ENCODE peak calls at places on chromosome 9, in six cellular contexts. One of them, this sample, is unnamed.

GRCh38 chr9:8070779-8071444 is 271.3 kb upstream of the DMAC1 start:
- DNase-seq in HTR-8/SVneo: no peak
- DNase-seq in stimulated activated CD8-positive, alpha-beta memory T cell treated with anti-CD3 and anti-CD28 coated beads, Interleukin-4, amount 100 ng/mL, for 1 hour: no peak
- DNase-seq in fibroblast of mammary gland: no peak
- DNase-seq in Caki2: no peak
- DNase-seq in heart right ventricle: no peak
- DNase-seq in this sample: no peak

GRCh38 chr9:127185931-127186781 is 63.7 kb upstream of the ANGPTL2 start:
- DNase-seq in HTR-8/SVneo: no peak
- DNase-seq in stimulated activated CD8-positive, alpha-beta memory T cell treated with anti-CD3 and anti-CD28 coated beads, Interleukin-4, amount 100 ng/mL, for 1 hour: no peak
- DNase-seq in fibroblast of mammary gland: peak
- DNase-seq in Caki2: no peak
- DNase-seq in heart right ventricle: peak
- DNase-seq in this sample: no peak

GRCh38 chr9:35948901-35949318 is 9.0 kb downstream of the OR2S2 start:
- DNase-seq in HTR-8/SVneo: no peak
- DNase-seq in stimulated activated CD8-positive, alpha-beta memory T cell treated with anti-CD3 and anti-CD28 coated beads, Interleukin-4, amount 100 ng/mL, for 1 hour: no peak
- DNase-seq in fibroblast of mammary gland: no peak
- DNase-seq in Caki2: peak
- DNase-seq in heart right ventricle: no peak
- DNase-seq in this sample: no peak

GRCh38 chr9:91727316-91727861 is 222.6 kb downstream of the ROR2 start:
- DNase-seq in HTR-8/SVneo: peak
- DNase-seq in stimulated activated CD8-positive, alpha-beta memory T cell treated with anti-CD3 and anti-CD28 coated beads, Interleukin-4, amount 100 ng/mL, for 1 hour: no peak
- DNase-seq in fibroblast of mammary gland: peak
- DNase-seq in Caki2: peak
- DNase-seq in heart right ventricle: no peak
- DNase-seq in this sample: no peak

GRCh38 chr9:108443741-108444140 is 412.0 kb downstream of the ACTL7B start:
- DNase-seq in HTR-8/SVneo: peak
- DNase-seq in stimulated activated CD8-positive, alpha-beta memory T cell treated with anti-CD3 and anti-CD28 coated beads, Interleukin-4, amount 100 ng/mL, for 1 hour: no peak
- DNase-seq in fibroblast of mammary gland: peak
- DNase-seq in Caki2: no peak
- DNase-seq in heart right ventricle: no peak
- DNase-seq in this sample: no peak

GRCh38 chr9:134433101-134433500 is 106.8 kb downstream of the RXRA start:
- DNase-seq in HTR-8/SVneo: no peak
- DNase-seq in stimulated activated CD8-positive, alpha-beta memory T cell treated with anti-CD3 and anti-CD28 coated beads, Interleukin-4, amount 100 ng/mL, for 1 hour: no peak
- DNase-seq in fibroblast of mammary gland: peak
- DNase-seq in Caki2: no peak
- DNase-seq in heart right ventricle: no peak
- DNase-seq in this sample: no peak

GRCh38 chr9:93218671-93219420 is 34.9 kb downstream of the WNK2 start:
- DNase-seq in HTR-8/SVneo: no peak
- DNase-seq in stimulated activated CD8-positive, alpha-beta memory T cell treated with anti-CD3 and anti-CD28 coated beads, Interleukin-4, amount 100 ng/mL, for 1 hour: no peak
- DNase-seq in fibroblast of mammary gland: no peak
- DNase-seq in Caki2: no peak
- DNase-seq in heart right ventricle: no peak
- DNase-seq in this sample: no peak

GRCh38 chr9:108473209-108474112 is 382.3 kb downstream of the ACTL7B start:
- DNase-seq in HTR-8/SVneo: peak
- DNase-seq in stimulated activated CD8-positive, alpha-beta memory T cell treated with anti-CD3 and anti-CD28 coated beads, Interleukin-4, amount 100 ng/mL, for 1 hour: no peak
- DNase-seq in fibroblast of mammary gland: peak
- DNase-seq in Caki2: peak
- DNase-seq in heart right ventricle: no peak
- DNase-seq in this sample: no peak

GRCh38 chr9:3553076-3553765 is 27.4 kb upstream of the RFX3 start:
- DNase-seq in HTR-8/SVneo: no peak
- DNase-seq in stimulated activated CD8-positive, alpha-beta memory T cell treated with anti-CD3 and anti-CD28 coated beads, Interleukin-4, amount 100 ng/mL, for 1 hour: no peak
- DNase-seq in fibroblast of mammary gland: no peak
- DNase-seq in Caki2: no peak
- DNase-seq in heart right ventricle: no peak
- DNase-seq in this sample: no peak

GRCh38 chr9:81671880-81672280 is 17.5 kb downstream of the TLE1 start:
- DNase-seq in HTR-8/SVneo: no peak
- DNase-seq in stimulated activated CD8-positive, alpha-beta memory T cell treated with anti-CD3 and anti-CD28 coated beads, Interleukin-4, amount 100 ng/mL, for 1 hour: no peak
- DNase-seq in fibroblast of mammary gland: peak
- DNase-seq in Caki2: no peak
- DNase-seq in heart right ventricle: peak
- DNase-seq in this sample: no peak

GRCh38 chr9:86773437-86773836 is 173.9 kb downstream of the GAS1 start:
- DNase-seq in HTR-8/SVneo: no peak
- DNase-seq in stimulated activated CD8-positive, alpha-beta memory T cell treated with anti-CD3 and anti-CD28 coated beads, Interleukin-4, amount 100 ng/mL, for 1 hour: no peak
- DNase-seq in fibroblast of mammary gland: no peak
- DNase-seq in Caki2: no peak
- DNase-seq in heart right ventricle: no peak
- DNase-seq in this sample: no peak

GRCh38 chr9:38094165-38094564 is 25.1 kb upstream of the SHB start:
- DNase-seq in HTR-8/SVneo: no peak
- DNase-seq in stimulated activated CD8-positive, alpha-beta memory T cell treated with anti-CD3 and anti-CD28 coated beads, Interleukin-4, amount 100 ng/mL, for 1 hour: no peak
- DNase-seq in fibroblast of mammary gland: no peak
- DNase-seq in Caki2: no peak
- DNase-seq in heart right ventricle: no peak
- DNase-seq in this sample: no peak

GRCh38 chr9:86487222-86487841 is 133.1 kb upstream of the TUT7 start:
- DNase-seq in HTR-8/SVneo: peak
- DNase-seq in stimulated activated CD8-positive, alpha-beta memory T cell treated with anti-CD3 and anti-CD28 coated beads, Interleukin-4, amount 100 ng/mL, for 1 hour: no peak
- DNase-seq in fibroblast of mammary gland: peak
- DNase-seq in Caki2: peak
- DNase-seq in heart right ventricle: no peak
- DNase-seq in this sample: no peak

GRCh38 chr9:16100596-16101091 is 547.8 kb downstream of the CCDC171 start:
- DNase-seq in HTR-8/SVneo: no peak
- DNase-seq in stimulated activated CD8-positive, alpha-beta memory T cell treated with anti-CD3 and anti-CD28 coated beads, Interleukin-4, amount 100 ng/mL, for 1 hour: no peak
- DNase-seq in fibroblast of mammary gland: peak
- DNase-seq in Caki2: no peak
- DNase-seq in heart right ventricle: peak
- DNase-seq in this sample: no peak

GRCh38 chr9:16704096-16704488 is 166.4 kb downstream of the BNC2 start:
- DNase-seq in HTR-8/SVneo: no peak
- DNase-seq in stimulated activated CD8-positive, alpha-beta memory T cell treated with anti-CD3 and anti-CD28 coated beads, Interleukin-4, amount 100 ng/mL, for 1 hour: no peak
- DNase-seq in fibroblast of mammary gland: peak
- DNase-seq in Caki2: peak
- DNase-seq in heart right ventricle: no peak
- DNase-seq in this sample: no peak

GRCh38 chr9:81871695-81872094 is 56.5 kb upstream of the SPATA31D4 start:
- DNase-seq in HTR-8/SVneo: peak
- DNase-seq in stimulated activated CD8-positive, alpha-beta memory T cell treated with anti-CD3 and anti-CD28 coated beads, Interleukin-4, amount 100 ng/mL, for 1 hour: no peak
- DNase-seq in fibroblast of mammary gland: peak
- DNase-seq in Caki2: no peak
- DNase-seq in heart right ventricle: no peak
- DNase-seq in this sample: no peak

GRCh38 chr9:75265525-75265972 is 177.2 kb downstream of the OSTF1 start:
- DNase-seq in HTR-8/SVneo: peak
- DNase-seq in stimulated activated CD8-positive, alpha-beta memory T cell treated with anti-CD3 and anti-CD28 coated beads, Interleukin-4, amount 100 ng/mL, for 1 hour: no peak
- DNase-seq in fibroblast of mammary gland: peak
- DNase-seq in Caki2: peak
- DNase-seq in heart right ventricle: no peak
- DNase-seq in this sample: no peak

GRCh38 chr9:127452481-127453092 is 1.3 kb downstream of the LRSAM1 start:
- DNase-seq in HTR-8/SVneo: no peak
- DNase-seq in stimulated activated CD8-positive, alpha-beta memory T cell treated with anti-CD3 and anti-CD28 coated beads, Interleukin-4, amount 100 ng/mL, for 1 hour: no peak
- DNase-seq in fibroblast of mammary gland: no peak
- DNase-seq in Caki2: no peak
- DNase-seq in heart right ventricle: peak
- DNase-seq in this sample: no peak

GRCh38 chr9:79610019-79610760 is 38.4 kb downstream of the TLE4 start:
- DNase-seq in HTR-8/SVneo: no peak
- DNase-seq in stimulated activated CD8-positive, alpha-beta memory T cell treated with anti-CD3 and anti-CD28 coated beads, Interleukin-4, amount 100 ng/mL, for 1 hour: no peak
- DNase-seq in fibroblast of mammary gland: peak
- DNase-seq in Caki2: peak
- DNase-seq in heart right ventricle: no peak
- DNase-seq in this sample: no peak

GRCh38 chr9:110538169-110538568 is 41.4 kb downstream of the SVEP1 start:
- DNase-seq in HTR-8/SVneo: no peak
- DNase-seq in stimulated activated CD8-positive, alpha-beta memory T cell treated with anti-CD3 and anti-CD28 coated beads, Interleukin-4, amount 100 ng/mL, for 1 hour: no peak
- DNase-seq in fibroblast of mammary gland: peak
- DNase-seq in Caki2: no peak
- DNase-seq in heart right ventricle: no peak
- DNase-seq in this sample: no peak

GRCh38 chr9:88835038-88835466 is 156.2 kb upstream of the S1PR3 start:
- DNase-seq in HTR-8/SVneo: no peak
- DNase-seq in stimulated activated CD8-positive, alpha-beta memory T cell treated with anti-CD3 and anti-CD28 coated beads, Interleukin-4, amount 100 ng/mL, for 1 hour: no peak
- DNase-seq in fibroblast of mammary gland: peak
- DNase-seq in Caki2: no peak
- DNase-seq in heart right ventricle: no peak
- DNase-seq in this sample: no peak

GRCh38 chr9:114098021-114098659 is 952 bp downstream of the KIF12 start:
- DNase-seq in HTR-8/SVneo: no peak
- DNase-seq in stimulated activated CD8-positive, alpha-beta memory T cell treated with anti-CD3 and anti-CD28 coated beads, Interleukin-4, amount 100 ng/mL, for 1 hour: no peak
- DNase-seq in fibroblast of mammary gland: no peak
- DNase-seq in Caki2: peak
- DNase-seq in heart right ventricle: peak
- DNase-seq in this sample: no peak

GRCh38 chr9:713046-713445 is 128.5 kb upstream of the DMRT1 start:
- DNase-seq in HTR-8/SVneo: no peak
- DNase-seq in stimulated activated CD8-positive, alpha-beta memory T cell treated with anti-CD3 and anti-CD28 coated beads, Interleukin-4, amount 100 ng/mL, for 1 hour: no peak
- DNase-seq in fibroblast of mammary gland: no peak
- DNase-seq in Caki2: no peak
- DNase-seq in heart right ventricle: no peak
- DNase-seq in this sample: no peak

GRCh38 chr9:132919609-132920268 is 24.7 kb downstream of the TSC1 start:
- DNase-seq in HTR-8/SVneo: no peak
- DNase-seq in stimulated activated CD8-positive, alpha-beta memory T cell treated with anti-CD3 and anti-CD28 coated beads, Interleukin-4, amount 100 ng/mL, for 1 hour: no peak
- DNase-seq in fibroblast of mammary gland: no peak
- DNase-seq in Caki2: no peak
- DNase-seq in heart right ventricle: no peak
- DNase-seq in this sample: no peak

GRCh38 chr9:124309665-124310064 is 51.9 kb downstream of the NEK6 start:
- DNase-seq in HTR-8/SVneo: peak
- DNase-seq in stimulated activated CD8-positive, alpha-beta memory T cell treated with anti-CD3 and anti-CD28 coated beads, Interleukin-4, amount 100 ng/mL, for 1 hour: no peak
- DNase-seq in fibroblast of mammary gland: peak
- DNase-seq in Caki2: peak
- DNase-seq in heart right ventricle: no peak
- DNase-seq in this sample: no peak

GRCh38 chr9:105206821-105207699 is 37.4 kb upstream of the SLC44A1 start:
- DNase-seq in HTR-8/SVneo: no peak
- DNase-seq in stimulated activated CD8-positive, alpha-beta memory T cell treated with anti-CD3 and anti-CD28 coated beads, Interleukin-4, amount 100 ng/mL, for 1 hour: no peak
- DNase-seq in fibroblast of mammary gland: peak
- DNase-seq in Caki2: no peak
- DNase-seq in heart right ventricle: no peak
- DNase-seq in this sample: no peak

GRCh38 chr9:26326473-26327044 is 566.0 kb downstream of the CAAP1 start:
- DNase-seq in HTR-8/SVneo: peak
- DNase-seq in stimulated activated CD8-positive, alpha-beta memory T cell treated with anti-CD3 and anti-CD28 coated beads, Interleukin-4, amount 100 ng/mL, for 1 hour: no peak
- DNase-seq in fibroblast of mammary gland: peak
- DNase-seq in Caki2: peak
- DNase-seq in heart right ventricle: no peak
- DNase-seq in this sample: no peak

GRCh38 chr9:137040568-137040967 is 5.4 kb downstream of the NPDC1 start:
- DNase-seq in HTR-8/SVneo: no peak
- DNase-seq in stimulated activated CD8-positive, alpha-beta memory T cell treated with anti-CD3 and anti-CD28 coated beads, Interleukin-4, amount 100 ng/mL, for 1 hour: no peak
- DNase-seq in fibroblast of mammary gland: no peak
- DNase-seq in Caki2: no peak
- DNase-seq in heart right ventricle: no peak
- DNase-seq in this sample: no peak

GRCh38 chr9:2060425-2060824 is 45.3 kb downstream of the SMARCA2 start:
- DNase-seq in HTR-8/SVneo: no peak
- DNase-seq in stimulated activated CD8-positive, alpha-beta memory T cell treated with anti-CD3 and anti-CD28 coated beads, Interleukin-4, amount 100 ng/mL, for 1 hour: no peak
- DNase-seq in fibroblast of mammary gland: peak
- DNase-seq in Caki2: no peak
- DNase-seq in heart right ventricle: no peak
- DNase-seq in this sample: no peak

GRCh38 chr9:14400658-14400995 is 86.7 kb upstream of the NFIB start:
- DNase-seq in HTR-8/SVneo: peak
- DNase-seq in stimulated activated CD8-positive, alpha-beta memory T cell treated with anti-CD3 and anti-CD28 coated beads, Interleukin-4, amount 100 ng/mL, for 1 hour: no peak
- DNase-seq in fibroblast of mammary gland: peak
- DNase-seq in Caki2: peak
- DNase-seq in heart right ventricle: peak
- DNase-seq in this sample: no peak

GRCh38 chr9:89020754-89021153 is 29.5 kb downstream of the S1PR3 start:
- DNase-seq in HTR-8/SVneo: no peak
- DNase-seq in stimulated activated CD8-positive, alpha-beta memory T cell treated with anti-CD3 and anti-CD28 coated beads, Interleukin-4, amount 100 ng/mL, for 1 hour: no peak
- DNase-seq in fibroblast of mammary gland: no peak
- DNase-seq in Caki2: no peak
- DNase-seq in heart right ventricle: no peak
- DNase-seq in this sample: no peak